ENCODE peak calls at places on chromosomes 16 and 17, in ten cellular contexts. I is uterus, K is spleen, N is GM12891, L is body of pancreas, Y is transverse colon, U is ovary, R is Peyer's patch, B is breast epithelium, F is tibial nerve. E is an unnamed sample.

GRCh38 chr16:1225051-1225451 is at the start of gene TPSG1:
- DNase-seq in N (no peak), L (no peak), B (no peak), R (peak; percentile 70), Y (peak; percentile 43), F (no peak), I (no peak), K (no peak), U (no peak), E (no peak)

GRCh38 chr16:25730396-25730795 is 38.6 kb downstream of the HS3ST4 start:
- DNase-seq in R (no peak), K (no peak), N (no peak), F (no peak), Y (no peak), I (no peak), U (no peak), B (no peak), L (no peak), E (no peak)

GRCh38 chr17:40664582-40665333 is at the start of gene KRT222:
- DNase-seq in K (no peak), I (no peak), L (no peak), R (no peak), N (no peak), B (no peak), U (no peak), F (no peak), Y (no peak), E (no peak)

GRCh38 chr17:82492647-82493516 is 26.6 kb upstream of the FOXK2 start:
- DNase-seq in L (no peak), F (no peak), K (no peak), I (no peak), Y (no peak), U (no peak), R (no peak), N (no peak), B (no peak), E (peak; percentile 78)

GRCh38 chr17:80694992-80695912 is 150.6 kb downstream of the RPTOR start:
- DNase-seq in B (no peak), F (no peak), R (no peak), N (no peak), U (peak; percentile 53), L (peak; percentile 62), I (no peak), K (no peak), Y (no peak), E (no peak)

GRCh38 chr17:60173304-60173807 is 23.6 kb downstream of the CA4 start:
- DNase-seq in U (no peak), Y (no peak), K (no peak), N (no peak), B (no peak), L (no peak), I (no peak), F (no peak), R (no peak), E (no peak)

GRCh38 chr16:1494711-1495110 is 1.6 kb downstream of the TELO2 start:
- DNase-seq in F (no peak), B (no peak), N (no peak), I (no peak), L (no peak), K (peak; percentile 76), Y (no peak), U (no peak), R (no peak), E (no peak)

GRCh38 chr16:84680165-84680842 is 19.5 kb upstream of the USP10 start:
- DNase-seq in K (no peak), L (no peak), F (no peak), B (no peak), R (no peak), U (no peak), N (no peak), I (no peak), Y (no peak), E (no peak)

GRCh38 chr17:38325221-38325851 is 18.4 kb downstream of the GPR179 start:
- DNase-seq in Y (no peak), K (peak; percentile 12), R (no peak), I (no peak), B (no peak), L (no peak), F (no peak), U (no peak), N (no peak), E (no peak)

GRCh38 chr17:2904135-2904534 is 107.9 kb downstream of the RAP1GAP2 start:
- DNase-seq in F (no peak), K (no peak), B (no peak), U (no peak), L (peak; percentile 93), N (no peak), I (no peak), R (peak; percentile 66), Y (peak; percentile 22), E (no peak)

GRCh38 chr16:50266337-50267091 is at the start of gene ADCY7:
- DNase-seq in R (peak; percentile 72), U (peak; percentile 66), F (no peak), Y (peak; percentile 85), B (no peak), K (peak; percentile 96), L (peak; percentile 36), I (peak; percentile 45), N (peak; percentile 74), E (peak; percentile 68)

GRCh38 chr17:82619641-82620040 is 28.6 kb downstream of the WDR45B start:
- DNase-seq in U (no peak), I (no peak), L (no peak), R (no peak), F (no peak), N (no peak), K (peak; percentile 19), Y (no peak), B (no peak), E (no peak)

GRCh38 chr16:89955001-89955685 is 6.6 kb downstream of the DEF8 start:
- DNase-seq in I (no peak), N (no peak), B (no peak), L (no peak), K (no peak), R (no peak), Y (no peak), U (no peak), F (no peak), E (no peak)

GRCh38 chr17:32958418-32958817 is 30.5 kb downstream of the TMEM98 start:
- DNase-seq in B (no peak), F (no peak), N (no peak), L (no peak), K (no peak), U (no peak), I (no peak), Y (no peak), R (no peak), E (no peak)

GRCh38 chr16:4064950-4065352 is 51.3 kb downstream of the ADCY9 start:
- DNase-seq in I (no peak), Y (no peak), U (no peak), L (no peak), N (no peak), R (no peak), B (no peak), F (no peak), K (no peak), E (no peak)

GRCh38 chr16:4060823-4061222 is 55.4 kb downstream of the ADCY9 start:
- DNase-seq in F (no peak), B (no peak), R (no peak), K (no peak), I (no peak), L (no peak), Y (no peak), U (no peak), N (no peak), E (no peak)

GRCh38 chr16:4059969-4060368 is 56.3 kb downstream of the ADCY9 start:
- DNase-seq in K (no peak), I (no peak), R (no peak), B (no peak), U (no peak), F (no peak), Y (no peak), L (no peak), N (no peak), E (no peak)

GRCh38 chr16:4058386-4058785 is 57.9 kb downstream of the ADCY9 start:
- DNase-seq in Y (no peak), N (no peak), F (no peak), B (no peak), R (no peak), U (no peak), I (no peak), K (no peak), L (no peak), E (no peak)

GRCh38 chr16:4062212-4062802 is 53.9 kb downstream of the ADCY9 start:
- DNase-seq in N (no peak), Y (no peak), R (no peak), L (no peak), B (no peak), U (no peak), F (no peak), I (no peak), K (no peak), E (no peak)
- TF ChIP-seq POLR2A in N (no peak), Y (no peak), R (no peak), L (no peak), B (no peak), U (no peak), F (no peak), I (no peak), K (no peak), E (no peak)

GRCh38 chr17:10699861-10700260 is 2.5 kb downstream of the ADPRM start:
- DNase-seq in B (no peak), F (no peak), K (no peak), Y (no peak), I (no peak), N (no peak), U (no peak), R (no peak), L (no peak), E (no peak)

GRCh38 chr17:10698116-10698818 is 873 bp downstream of the ADPRM start:
- DNase-seq in N (no peak), Y (no peak), K (no peak), U (no peak), R (no peak), L (no peak), B (no peak), F (peak; percentile 13), I (no peak), E (no peak)

GRCh38 chr17:10702574-10702973 is 5.2 kb downstream of the ADPRM start:
- DNase-seq in R (no peak), I (no peak), B (no peak), U (no peak), L (no peak), K (no peak), N (no peak), Y (no peak), F (no peak), E (no peak)

GRCh38 chr17:10697092-10698081 is at the start of the genes ADPRM and SCO1:
- DNase-seq in U (peak; percentile 92), K (peak; percentile 99), Y (peak; percentile 96), F (peak; percentile 88), B (peak; percentile 87), L (peak; percentile 93), N (peak; percentile 84), R (peak; percentile 94), I (peak; percentile 93), E (peak; percentile 86)
- TF ChIP-seq POLR2A in U (peak; percentile 87), K (peak; percentile 86), Y (peak; percentile 93), F (peak; percentile 82), B (peak; percentile 84), L (peak; percentile 90), N (peak; percentile 90), R (peak; percentile 93), I (peak; percentile 95), E (peak; percentile 73)

GRCh38 chr17:77365584-77366186 is 224.9 kb downstream of the SEC14L1 start:
- DNase-seq in Y (peak; percentile 69), U (peak; percentile 64), B (peak; percentile 92), L (peak; percentile 68), N (no peak), R (peak; percentile 67), I (peak; percentile 70), F (no peak), K (peak; percentile 67), E (peak; percentile 96)
- TF ChIP-seq POLR2A in Y (no peak), U (no peak), B (no peak), L (peak; percentile 22), N (no peak), R (no peak), I (no peak), F (no peak), K (no peak), E (no peak)

GRCh38 chr16:8184854-8185253 is 405.5 kb downstream of the TMEM114 start:
- DNase-seq in B (no peak), R (no peak), L (no peak), I (no peak), F (no peak), N (no peak), K (no peak), U (no peak), Y (no peak), E (no peak)
- TF ChIP-seq POLR2A in B (no peak), R (no peak), L (no peak), I (no peak), F (no peak), N (no peak), K (no peak), U (no peak), Y (no peak), E (no peak)

E was measured in H54.